ENCODE peak calls at places on chromosomes 2 and 18, in six cellular contexts. M is upper lobe of right lung, H is lower lobe of right lung, K is thoracic aorta, O is mammary epithelial cell, A is sigmoid colon. B is an unnamed sample.

GRCh38 chr2:24827321-24828261 is 34.4 kb downstream of the CENPO start:
- DNase-seq in M (peak; percentile 74), H (peak; percentile 73), K (peak; percentile 53), O (peak; percentile 54), A (peak; percentile 91), B (peak; percentile 86)

GRCh38 chr2:39583781-39584180 is 81.9 kb upstream of the TMEM178A start:
- DNase-seq in M (no peak), H (no peak), K (no peak), O (no peak), A (no peak), B (no peak)

GRCh38 chr2:199973703-199974102 is 18.3 kb downstream of the MAIP1 start:
- DNase-seq in M (no peak), H (no peak), K (no peak), O (no peak), A (no peak), B (no peak)

GRCh38 chr2:11571170-11571569 is 37.3 kb downstream of the GREB1 start:
- DNase-seq in M (peak; percentile 3), H (peak; percentile 1), K (no peak), O (no peak), A (peak; percentile 66), B (no peak)

GRCh38 chr2:110874565-110875383 is 142.4 kb downstream of the ACOXL start:
- DNase-seq in M (no peak), H (no peak), K (no peak), O (no peak), A (no peak), B (no peak)

GRCh38 chr2:143231257-143231650 is 102.0 kb downstream of the ARHGAP15 start:
- DNase-seq in M (no peak), H (no peak), K (no peak), O (no peak), A (no peak), B (no peak)

GRCh38 chr2:160062283-160063005 is at the start of gene PLA2R1:
- DNase-seq in M (peak; percentile 74), H (peak; percentile 57), K (no peak), O (peak; percentile 39), A (peak; percentile 82), B (no peak)

GRCh38 chr2:162006326-162006725 is 67.7 kb downstream of the DPP4 start:
- DNase-seq in M (no peak), H (no peak), K (no peak), O (no peak), A (no peak), B (no peak)

GRCh38 chr2:101307950-101308431 is 510 bp downstream of the RNF149 start:
- DNase-seq in M (no peak), H (peak; percentile 63), K (no peak), O (peak; percentile 37), A (peak; percentile 70), B (no peak)

GRCh38 chr2:200319587-200320337 is 13.3 kb downstream of the SPATS2L start:
- DNase-seq in M (no peak), H (no peak), K (no peak), O (peak; percentile 51), A (no peak), B (no peak)

GRCh38 chr18:9366126-9366714 is 31.6 kb downstream of the TWSG1 start:
- DNase-seq in M (no peak), H (no peak), K (no peak), O (peak; percentile 84), A (no peak), B (no peak)

GRCh38 chr2:33020883-33021282 is 74.1 kb downstream of the LTBP1 start:
- DNase-seq in M (no peak), H (no peak), K (no peak), O (no peak), A (no peak), B (no peak)

GRCh38 chr2:71348302-71348701 is 16.7 kb downstream of the ZNF638 start:
- DNase-seq in M (no peak), H (no peak), K (no peak), O (peak; percentile 10), A (no peak), B (no peak)

GRCh38 chr2:221895366-221896121 is 323.4 kb upstream of the EPHA4 start:
- DNase-seq in M (no peak), H (no peak), K (no peak), O (no peak), A (no peak), B (no peak)

GRCh38 chr2:180507028-180507427 is 473.4 kb upstream of the UBE2E3 start:
- DNase-seq in M (no peak), H (no peak), K (no peak), O (peak; percentile 44), A (no peak), B (no peak)

GRCh38 chr2:88057437-88057844 is 1.9 kb upstream of the KRCC1 start:
- DNase-seq in M (no peak), H (no peak), K (no peak), O (no peak), A (no peak), B (no peak)

GRCh38 chr2:207163053-207163814 is 2.5 kb downstream of the KLF7 start:
- DNase-seq in M (no peak), H (no peak), K (peak; percentile 32), O (peak; percentile 94), A (no peak), B (peak; percentile 79)

GRCh38 chr18:50830544-50830943 is 10.7 kb upstream of the MRO start:
- DNase-seq in M (no peak), H (no peak), K (no peak), O (no peak), A (no peak), B (no peak)

GRCh38 chr2:149410701-149411484 is 80.5 kb downstream of the LYPD6 start:
- DNase-seq in M (no peak), H (no peak), K (no peak), O (peak; percentile 87), A (no peak), B (no peak)

GRCh38 chr2:117979911-117980341 is 33.9 kb downstream of the CCDC93 start:
- DNase-seq in M (no peak), H (no peak), K (no peak), O (no peak), A (no peak), B (no peak)

GRCh38 chr2:160407393-160408204 is 86.0 kb downstream of the RBMS1 start:
- DNase-seq in M (peak; percentile 88), H (peak; percentile 80), K (no peak), O (peak; percentile 55), A (peak; percentile 87), B (peak; percentile 73)

DNA sequence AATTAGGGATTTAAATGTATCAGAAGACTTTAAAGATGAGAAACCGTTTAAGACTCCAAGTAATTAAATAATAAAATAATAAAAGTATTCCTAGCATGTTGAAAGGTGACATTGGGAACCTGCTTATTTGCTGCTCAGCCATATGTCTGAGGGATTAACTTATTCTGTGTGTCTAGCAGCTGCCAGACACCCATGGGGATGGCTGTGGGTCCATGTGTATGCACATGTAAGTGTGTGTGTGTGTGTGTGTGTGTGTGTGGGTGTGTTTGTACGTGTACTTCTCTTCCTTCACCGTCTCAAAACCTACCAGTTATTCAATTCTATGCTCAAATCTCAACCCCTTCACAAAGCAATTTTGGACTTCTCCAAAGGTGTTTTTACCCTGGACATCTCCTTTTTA is 124.5 kb downstream of the SETBP1 start:
- DNase-seq in M (no peak), H (no peak), K (no peak), O (no peak), A (no peak), B (no peak)
- H3K4me1 ChIP-seq in M (peaks cover 12% of the 10 kb centered on the region), H (peaks cover 10% of the 10 kb centered on the region), K (peaks cover 18% of the 10 kb centered on the region), O (no peaks in the 10 kb centered on the region), A (peaks cover 72% of the 10 kb centered on the region), B (peaks cover 5% of the 10 kb centered on the region)

DNA sequence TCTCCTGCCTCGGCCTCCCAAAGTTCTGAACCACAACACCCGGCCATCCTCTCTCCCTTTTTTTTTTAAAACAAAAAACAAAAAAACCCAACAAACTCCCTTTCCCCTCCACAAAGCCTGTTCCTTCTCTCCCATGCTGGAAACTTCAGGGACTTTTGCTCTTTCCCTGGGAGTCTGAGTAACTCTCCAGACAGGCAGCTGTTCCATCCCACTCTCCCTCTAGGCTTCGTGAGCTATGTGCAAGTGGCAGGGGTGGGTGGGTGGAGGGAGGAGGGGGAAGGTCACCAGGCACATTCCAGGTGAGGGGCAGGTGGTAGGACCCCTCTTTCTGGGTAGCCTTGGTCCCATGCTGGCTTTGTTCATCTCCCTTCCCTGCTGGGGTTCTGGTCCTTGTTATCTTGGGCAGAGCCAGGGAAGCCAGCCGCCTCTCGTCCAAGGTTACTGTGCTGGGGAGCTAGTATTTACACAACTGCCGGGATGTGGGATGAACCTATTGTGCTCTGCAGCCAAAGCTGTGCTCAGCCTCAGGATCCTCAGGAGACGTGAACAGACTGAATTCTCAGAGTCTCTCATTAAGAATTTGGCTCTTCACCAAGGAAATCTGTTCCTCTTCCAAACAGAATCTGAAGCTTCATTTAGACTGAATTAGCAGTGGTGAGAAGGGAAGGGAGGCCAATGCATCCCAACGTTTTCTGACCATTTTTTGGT is 106.9 kb downstream of the LIPG start:
- DNase-seq in M (no peak), H (no peak), K (no peak), O (no peak), A (peak; percentile 85), B (no peak)
- H3K4me3 ChIP-seq in M (no peak overlapping the region), H (no peak overlapping the region), K (no peak overlapping the region), O (no peak overlapping the region), A (no peak overlapping the region), B (no peak overlapping the region)

DNA sequence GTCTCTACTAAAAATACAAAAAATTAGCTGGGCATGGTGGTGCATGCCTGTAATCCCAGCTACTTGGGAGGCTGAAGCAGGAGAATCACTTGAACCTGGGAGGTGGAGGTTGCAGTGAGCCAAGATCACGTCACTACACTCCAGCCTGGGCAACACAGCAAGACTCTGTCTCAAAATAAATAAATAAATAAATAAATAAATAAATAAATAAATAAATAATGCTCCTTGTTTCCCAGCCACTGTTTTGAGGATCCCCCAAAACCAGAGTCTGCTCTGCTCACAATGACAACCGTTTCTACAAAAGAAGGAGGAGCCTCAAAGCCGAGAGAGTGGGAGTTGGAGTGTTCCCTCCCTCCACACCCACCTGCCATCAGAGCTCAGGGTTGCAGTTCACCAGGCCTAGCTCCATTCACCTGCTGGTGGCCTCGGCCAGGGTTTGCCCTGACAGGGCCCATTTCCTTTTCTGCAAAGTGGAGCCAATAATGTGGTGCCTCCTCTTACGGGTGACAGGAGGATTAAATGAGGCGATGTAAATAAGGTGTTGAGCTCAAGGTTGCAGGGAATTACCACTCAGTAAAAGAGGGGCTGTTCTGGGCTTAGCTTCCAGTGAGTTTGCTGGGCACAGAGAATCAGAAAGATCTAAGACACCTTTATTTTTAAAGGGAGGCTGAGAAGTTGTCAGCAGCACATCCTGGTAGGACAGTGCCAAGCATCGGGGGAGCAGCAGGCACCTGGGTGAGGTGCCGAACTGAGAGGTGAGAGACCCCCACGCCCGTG is 25.5 kb downstream of the CRACDL start:
- DNase-seq in M (peak; percentile 58), H (no peak), K (no peak), O (no peak), A (peak; percentile 48), B (no peak)
- H3K4me1 ChIP-seq in M (peaks cover 38% of the 10 kb centered on the region), H (peaks cover 39% of the 10 kb centered on the region), K (peaks cover 13% of the 10 kb centered on the region), O (peaks cover 74% of the 10 kb centered on the region), A (peaks cover 14% of the 10 kb centered on the region), B (peaks cover 13% of the 10 kb centered on the region)

GRCh38 chr18:54102123-54102522 is 122.3 kb downstream of the MBD2 start:
- DNase-seq in M (no peak), H (no peak), K (no peak), O (peak; percentile 33), A (no peak), B (no peak)
- H3K4me3 ChIP-seq in M (no peak overlapping the region), H (no peak overlapping the region), K (no peak overlapping the region), O (no peak overlapping the region), A (no peak overlapping the region), B (no peak overlapping the region)

B was measured in ascending aorta.